ENCODE peak calls at places on chromosomes 4 and X, in ten cellular contexts. One of them, this sample, is unnamed. For H3K36me3, the result is how much of the 10 kb centered on the place peaks cover.

GRCh38 chr4:28879178-28879577 is 1841.0 kb upstream of the PCDH7 start:
- DNase-seq in Caco-2: no peak
- DNase-seq in aorta: no peak
- DNase-seq in mammary epithelial cell: no peak
- DNase-seq in K562: no peak
- DNase-seq in endothelial cell of umbilical vein: no peak
- DNase-seq in psoas muscle: no peak
- DNase-seq in kidney: no peak
- DNase-seq in heart left ventricle: no peak
- DNase-seq in H1: no peak
- DNase-seq in this sample: no peak

GRCh38 chr4:175833574-175834350 is 21.7 kb upstream of the GPM6A start:
- DNase-seq in Caco-2: no peak
- DNase-seq in aorta: no peak
- DNase-seq in mammary epithelial cell: no peak
- DNase-seq in K562: no peak
- DNase-seq in endothelial cell of umbilical vein: no peak
- DNase-seq in psoas muscle: no peak
- DNase-seq in kidney: no peak
- DNase-seq in heart left ventricle: no peak
- DNase-seq in H1: no peak
- DNase-seq in this sample: no peak

GRCh38 chr4:129043523-129043922 is 49.8 kb downstream of the SCLT1 start:
- DNase-seq in Caco-2: no peak
- DNase-seq in aorta: no peak
- DNase-seq in mammary epithelial cell: no peak
- DNase-seq in K562: no peak
- DNase-seq in endothelial cell of umbilical vein: no peak
- DNase-seq in psoas muscle: no peak
- DNase-seq in kidney: no peak
- DNase-seq in heart left ventricle: no peak
- DNase-seq in H1: no peak
- DNase-seq in this sample: no peak

GRCh38 chr4:122879001-122879400 is 43.4 kb downstream of the NUDT6 start:
- DNase-seq in Caco-2: no peak
- DNase-seq in aorta: no peak
- DNase-seq in mammary epithelial cell: no peak
- DNase-seq in K562: no peak
- DNase-seq in endothelial cell of umbilical vein: no peak
- DNase-seq in psoas muscle: no peak
- DNase-seq in kidney: no peak
- DNase-seq in heart left ventricle: no peak
- DNase-seq in H1: no peak
- DNase-seq in this sample: no peak

GRCh38 chr4:15410750-15411149 is 17.1 kb upstream of the C1QTNF7 start:
- DNase-seq in Caco-2: no peak
- DNase-seq in aorta: no peak
- DNase-seq in mammary epithelial cell: no peak
- DNase-seq in K562: no peak
- DNase-seq in endothelial cell of umbilical vein: peak
- DNase-seq in psoas muscle: no peak
- DNase-seq in kidney: no peak
- DNase-seq in heart left ventricle: no peak
- DNase-seq in H1: no peak
- DNase-seq in this sample: no peak

GRCh38 chrX:121365572-121366161 is 318.3 kb downstream of the GLUD2 start:
- DNase-seq in Caco-2: peak
- DNase-seq in aorta: no peak
- DNase-seq in mammary epithelial cell: no peak
- DNase-seq in K562: no peak
- DNase-seq in endothelial cell of umbilical vein: no peak
- DNase-seq in psoas muscle: no peak
- DNase-seq in kidney: no peak
- DNase-seq in heart left ventricle: no peak
- DNase-seq in H1: no peak
- DNase-seq in this sample: no peak

GRCh38 chrX:31545726-31546125 is 473.9 kb upstream of the FTHL17 start:
- DNase-seq in Caco-2: no peak
- DNase-seq in aorta: no peak
- DNase-seq in mammary epithelial cell: no peak
- DNase-seq in K562: no peak
- DNase-seq in endothelial cell of umbilical vein: peak
- DNase-seq in psoas muscle: no peak
- DNase-seq in kidney: no peak
- DNase-seq in heart left ventricle: no peak
- DNase-seq in H1: no peak
- DNase-seq in this sample: no peak

GRCh38 chr4:101049549-101050001 is 297.8 kb downstream of the PPP3CA start:
- DNase-seq in Caco-2: no peak
- DNase-seq in aorta: no peak
- DNase-seq in mammary epithelial cell: no peak
- DNase-seq in K562: no peak
- DNase-seq in endothelial cell of umbilical vein: no peak
- DNase-seq in psoas muscle: no peak
- DNase-seq in kidney: no peak
- DNase-seq in heart left ventricle: no peak
- DNase-seq in H1: no peak
- DNase-seq in this sample: no peak

GRCh38 chr4:186622788-186623464 is 67.6 kb upstream of the MTNR1A start:
- DNase-seq in Caco-2: no peak
- DNase-seq in aorta: peak
- DNase-seq in mammary epithelial cell: peak
- DNase-seq in K562: no peak
- DNase-seq in endothelial cell of umbilical vein: no peak
- DNase-seq in psoas muscle: no peak
- DNase-seq in kidney: no peak
- DNase-seq in heart left ventricle: no peak
- DNase-seq in H1: no peak
- DNase-seq in this sample: no peak
- H3K36me3 ChIP-seq in Caco-2: under half
- H3K36me3 ChIP-seq in aorta: under half
- H3K36me3 ChIP-seq in mammary epithelial cell: half or more
- H3K36me3 ChIP-seq in K562: under half
- H3K36me3 ChIP-seq in endothelial cell of umbilical vein: under half
- H3K36me3 ChIP-seq in psoas muscle: under half
- H3K36me3 ChIP-seq in kidney: under half
- H3K36me3 ChIP-seq in heart left ventricle: under half
- H3K36me3 ChIP-seq in H1: under half
- H3K36me3 ChIP-seq in this sample: under half

GRCh38 chrX:154348646-154349358 is 25.6 kb downstream of the FLNA start:
- DNase-seq in Caco-2: peak
- DNase-seq in aorta: no peak
- DNase-seq in mammary epithelial cell: no peak
- DNase-seq in K562: no peak
- DNase-seq in endothelial cell of umbilical vein: no peak
- DNase-seq in psoas muscle: peak
- DNase-seq in kidney: peak
- DNase-seq in heart left ventricle: peak
- DNase-seq in H1: no peak
- DNase-seq in this sample: no peak

GRCh38 chrX:154350429-154351182 is 23.8 kb downstream of the FLNA start:
- DNase-seq in Caco-2: no peak
- DNase-seq in aorta: no peak
- DNase-seq in mammary epithelial cell: no peak
- DNase-seq in K562: no peak
- DNase-seq in endothelial cell of umbilical vein: no peak
- DNase-seq in psoas muscle: peak
- DNase-seq in kidney: peak
- DNase-seq in heart left ventricle: no peak
- DNase-seq in H1: no peak
- DNase-seq in this sample: no peak

GRCh38 chrX:154349979-154350378 is 24.5 kb downstream of the FLNA start:
- DNase-seq in Caco-2: peak
- DNase-seq in aorta: no peak
- DNase-seq in mammary epithelial cell: no peak
- DNase-seq in K562: no peak
- DNase-seq in endothelial cell of umbilical vein: no peak
- DNase-seq in psoas muscle: peak
- DNase-seq in kidney: no peak
- DNase-seq in heart left ventricle: no peak
- DNase-seq in H1: no peak
- DNase-seq in this sample: no peak

GRCh38 chrX:154348114-154348531 is 26.3 kb downstream of the FLNA start:
- DNase-seq in Caco-2: peak
- DNase-seq in aorta: no peak
- DNase-seq in mammary epithelial cell: no peak
- DNase-seq in K562: no peak
- DNase-seq in endothelial cell of umbilical vein: no peak
- DNase-seq in psoas muscle: peak
- DNase-seq in kidney: peak
- DNase-seq in heart left ventricle: peak
- DNase-seq in H1: no peak
- DNase-seq in this sample: no peak

DNA sequence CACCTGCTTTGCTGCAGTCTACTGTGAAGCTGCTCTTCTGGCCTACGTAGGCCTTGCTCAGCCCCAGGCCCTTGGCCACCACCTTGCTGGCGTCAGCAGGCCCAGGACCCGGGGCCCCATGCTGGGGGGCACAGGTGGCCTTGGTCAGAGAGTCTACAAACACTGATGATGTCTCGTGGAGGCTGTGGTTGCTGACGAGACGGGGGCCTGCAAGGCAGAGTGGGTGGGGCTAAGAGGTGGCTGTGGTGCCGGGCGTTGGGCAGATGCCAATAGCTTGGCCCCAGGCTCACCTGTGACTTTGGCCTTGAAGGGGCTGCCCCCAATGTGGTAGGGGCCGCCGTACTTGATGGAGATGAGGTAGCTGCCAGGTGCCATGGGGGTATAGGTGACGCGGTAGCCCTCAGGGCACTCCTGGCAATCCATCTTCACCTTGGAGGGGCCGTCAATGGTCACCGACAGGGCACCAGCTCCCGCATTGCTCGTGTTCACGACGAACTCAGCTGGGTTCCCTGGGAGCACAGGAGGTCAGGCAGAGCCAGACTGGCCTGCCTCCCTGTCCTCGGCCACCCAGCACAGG is 25.0 kb downstream of the FLNA start:
- DNase-seq in Caco-2: peak
- DNase-seq in aorta: no peak
- DNase-seq in mammary epithelial cell: no peak
- DNase-seq in K562: no peak
- DNase-seq in endothelial cell of umbilical vein: no peak
- DNase-seq in psoas muscle: peak
- DNase-seq in kidney: peak
- DNase-seq in heart left ventricle: no peak
- DNase-seq in H1: no peak
- DNase-seq in this sample: no peak
- H3K36me3 ChIP-seq in Caco-2: under half
- H3K36me3 ChIP-seq in aorta: under half
- H3K36me3 ChIP-seq in mammary epithelial cell: under half
- H3K36me3 ChIP-seq in K562: half or more
- H3K36me3 ChIP-seq in endothelial cell of umbilical vein: half or more
- H3K36me3 ChIP-seq in psoas muscle: under half
- H3K36me3 ChIP-seq in kidney: under half
- H3K36me3 ChIP-seq in heart left ventricle: under half
- H3K36me3 ChIP-seq in H1: under half
- H3K36me3 ChIP-seq in this sample: half or more

GRCh38 chr4:1223841-1224809 is 24.8 kb downstream of the CTBP1 start:
- DNase-seq in Caco-2: no peak
- DNase-seq in aorta: no peak
- DNase-seq in mammary epithelial cell: no peak
- DNase-seq in K562: no peak
- DNase-seq in endothelial cell of umbilical vein: no peak
- DNase-seq in psoas muscle: no peak
- DNase-seq in kidney: no peak
- DNase-seq in heart left ventricle: no peak
- DNase-seq in H1: no peak
- DNase-seq in this sample: no peak

GRCh38 chr4:1227817-1228216 is 21.1 kb downstream of the CTBP1 start:
- DNase-seq in Caco-2: no peak
- DNase-seq in aorta: no peak
- DNase-seq in mammary epithelial cell: no peak
- DNase-seq in K562: no peak
- DNase-seq in endothelial cell of umbilical vein: no peak
- DNase-seq in psoas muscle: no peak
- DNase-seq in kidney: no peak
- DNase-seq in heart left ventricle: no peak
- DNase-seq in H1: no peak
- DNase-seq in this sample: no peak

GRCh38 chr4:1225272-1226166 is 23.4 kb downstream of the CTBP1 start:
- DNase-seq in Caco-2: no peak
- DNase-seq in aorta: no peak
- DNase-seq in mammary epithelial cell: no peak
- DNase-seq in K562: no peak
- DNase-seq in endothelial cell of umbilical vein: no peak
- DNase-seq in psoas muscle: no peak
- DNase-seq in kidney: no peak
- DNase-seq in heart left ventricle: no peak
- DNase-seq in H1: no peak
- DNase-seq in this sample: no peak

GRCh38 chr4:1226598-1226997 is 22.3 kb downstream of the CTBP1 start:
- DNase-seq in Caco-2: no peak
- DNase-seq in aorta: no peak
- DNase-seq in mammary epithelial cell: no peak
- DNase-seq in K562: no peak
- DNase-seq in endothelial cell of umbilical vein: no peak
- DNase-seq in psoas muscle: no peak
- DNase-seq in kidney: no peak
- DNase-seq in heart left ventricle: no peak
- DNase-seq in H1: no peak
- DNase-seq in this sample: no peak

DNA sequence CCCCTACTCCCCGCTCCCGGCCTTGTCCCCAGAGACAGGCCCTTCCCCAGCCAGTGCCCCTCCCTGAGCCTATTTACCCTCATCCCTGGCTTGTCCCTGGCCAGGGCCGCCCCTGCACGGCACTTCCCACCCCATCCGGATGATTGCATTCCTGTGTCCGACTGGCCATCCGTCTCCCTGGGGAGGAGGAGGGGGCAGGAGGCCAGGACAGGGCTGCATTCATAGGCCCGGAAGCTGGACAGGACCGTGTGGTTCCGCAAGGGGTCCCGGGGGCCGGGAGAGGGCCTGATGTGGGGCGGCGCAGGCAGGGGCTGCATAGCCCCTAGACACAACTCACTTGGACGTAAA is 22.8 kb downstream of the CTBP1 start:
- DNase-seq in Caco-2: no peak
- DNase-seq in aorta: no peak
- DNase-seq in mammary epithelial cell: no peak
- DNase-seq in K562: no peak
- DNase-seq in endothelial cell of umbilical vein: no peak
- DNase-seq in psoas muscle: peak
- DNase-seq in kidney: peak
- DNase-seq in heart left ventricle: peak
- DNase-seq in H1: no peak
- DNase-seq in this sample: no peak
- H3K36me3 ChIP-seq in Caco-2: under half
- H3K36me3 ChIP-seq in aorta: under half
- H3K36me3 ChIP-seq in mammary epithelial cell: under half
- H3K36me3 ChIP-seq in K562: half or more
- H3K36me3 ChIP-seq in endothelial cell of umbilical vein: half or more
- H3K36me3 ChIP-seq in psoas muscle: half or more
- H3K36me3 ChIP-seq in kidney: under half
- H3K36me3 ChIP-seq in heart left ventricle: under half
- H3K36me3 ChIP-seq in H1: under half
- H3K36me3 ChIP-seq in this sample: under half

DNA sequence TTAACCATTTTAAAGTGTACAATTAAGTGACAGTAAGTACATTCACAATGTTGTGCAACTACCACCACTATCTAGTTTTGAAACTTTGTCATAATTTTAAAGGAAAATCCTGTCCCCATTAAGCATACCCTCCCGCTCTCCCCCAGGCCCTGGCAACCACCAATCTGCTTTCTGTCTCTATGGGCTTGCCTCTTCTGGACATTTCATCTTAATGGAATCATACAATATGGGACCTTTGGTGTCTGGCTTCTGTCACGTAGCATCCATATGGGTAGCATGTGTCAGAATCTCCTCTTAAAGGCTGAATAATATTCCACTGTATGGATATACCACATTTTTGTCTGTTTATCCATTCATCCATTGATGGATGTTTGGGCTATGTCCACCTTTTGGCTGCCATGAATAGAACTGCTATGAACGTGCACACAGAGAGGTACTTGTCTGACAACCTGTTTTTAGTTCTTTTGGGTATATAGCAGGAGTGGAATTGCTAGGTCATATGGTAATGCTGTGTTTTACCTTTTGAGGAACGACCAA is 61.5 kb downstream of the ELF4 start:
- DNase-seq in Caco-2: no peak
- DNase-seq in aorta: no peak
- DNase-seq in mammary epithelial cell: no peak
- DNase-seq in K562: no peak
- DNase-seq in endothelial cell of umbilical vein: no peak
- DNase-seq in psoas muscle: no peak
- DNase-seq in kidney: no peak
- DNase-seq in heart left ventricle: no peak
- DNase-seq in H1: no peak
- DNase-seq in this sample: no peak
- H3K36me3 ChIP-seq in Caco-2: under half
- H3K36me3 ChIP-seq in aorta: under half
- H3K36me3 ChIP-seq in mammary epithelial cell: under half
- H3K36me3 ChIP-seq in K562: half or more
- H3K36me3 ChIP-seq in endothelial cell of umbilical vein: under half
- H3K36me3 ChIP-seq in psoas muscle: half or more
- H3K36me3 ChIP-seq in kidney: under half
- H3K36me3 ChIP-seq in heart left ventricle: under half
- H3K36me3 ChIP-seq in H1: under half
- H3K36me3 ChIP-seq in this sample: under half

This sample was measured in iPS DF 6.9.